ENCODE peak calls at places on chromosomes 13 and 19, in five cellular contexts. P, Q, J, X and Z are unnamed samples.

GRCh38 chr13:41610426-41610825 is 153.1 kb downstream of the RGCC start:
- DNase-seq in J (no peak), P (no peak), X (peak; percentile 45), Q (peak; percentile 41), Z (no peak)

GRCh38 chr19:12994701-12995595 is at the start of gene NFIX:
- DNase-seq in J (peak; percentile 75), Q (peak; percentile 9), X (peak; percentile 75), P (no peak), Z (peak; percentile 34)

GRCh38 chr19:3603121-3603841 is 3.4 kb downstream of the TBXA2R start:
- DNase-seq in J (no peak), X (no peak), Q (no peak), P (no peak), Z (no peak)

GRCh38 chr19:44644391-44645016 is 794 bp downstream of the PVR start:
- DNase-seq in X (peak; percentile 70), J (no peak), Q (peak; percentile 77), P (no peak), Z (no peak)

GRCh38 chr13:39918837-39919236 is 263.4 kb downstream of the COG6 start:
- DNase-seq in Q (no peak), J (no peak), X (no peak), P (no peak), Z (no peak)

GRCh38 chr19:23776507-23777205 is 18.0 kb upstream of the ZNF681 start:
- DNase-seq in X (no peak), J (no peak), P (no peak), Q (no peak), Z (no peak)

GRCh38 chr19:48487944-48488343 is 18.8 kb downstream of the CYTH2 start:
- DNase-seq in X (no peak), Q (peak; percentile 99), J (peak; percentile 88), P (peak; percentile 65), Z (peak; percentile 73)

GRCh38 chr13:112638919-112639318 is 50.9 kb upstream of the ATP11A start:
- DNase-seq in P (no peak), Q (no peak), J (no peak), X (no peak), Z (no peak)

GRCh38 chr13:74641586-74641985 is 507.4 kb upstream of the KLF12 start:
- DNase-seq in X (no peak), Q (no peak), J (no peak), P (no peak), Z (no peak)

GRCh38 chr13:58434943-58435342 is 803.4 kb downstream of the PCDH17 start:
- DNase-seq in J (no peak), Q (no peak), P (no peak), X (no peak), Z (no peak)

GRCh38 chr13:37179646-37180045 is 74.2 kb upstream of the CSNK1A1L start:
- DNase-seq in P (no peak), X (no peak), J (no peak), Q (no peak), Z (no peak)

GRCh38 chr13:96816874-96817273 is 177.4 kb downstream of the OXGR1 start:
- DNase-seq in J (no peak), P (no peak), X (no peak), Q (no peak), Z (no peak)

GRCh38 chr13:99203601-99204579 is 3.2 kb downstream of the UBAC2 start:
- DNase-seq in P (no peak), X (no peak), J (no peak), Q (no peak), Z (no peak)

GRCh38 chr19:15529774-15530372 is 21.5 kb downstream of the CYP4F22 start:
- DNase-seq in Q (no peak), X (no peak), P (no peak), J (no peak), Z (no peak)

GRCh38 chr19:38666662-38667448 is 19.4 kb downstream of the ACTN4 start:
- DNase-seq in X (peak; percentile 79), J (no peak), P (no peak), Q (peak; percentile 49), Z (no peak)

GRCh38 chr19:38913958-38914357 is 2.0 kb upstream of the CCER2 start:
- DNase-seq in X (no peak), Q (no peak), P (no peak), J (no peak), Z (no peak)

GRCh38 chr13:45728759-45729158 is 26.6 kb downstream of the CBY2 start:
- DNase-seq in X (peak; percentile 22), P (no peak), Q (peak; percentile 74), J (no peak), Z (no peak)

GRCh38 chr19:916645-917322 is 349 bp upstream of the KISS1R start:
- DNase-seq in X (peak; percentile 74), Q (no peak), P (no peak), J (no peak), Z (no peak)

GRCh38 chr19:54312436-54313362 is at the start of gene LILRA5:
- DNase-seq in P (no peak), Q (no peak), J (no peak), X (no peak), Z (no peak)